ENCODE peak calls at places on chromosomes 7 and 10, in six cellular contexts. One of them, this sample, is unnamed.

GRCh38 chr10:125694874-125695273 is 11.9 kb upstream of the TEX36 start:
- DNase-seq in A549: peak; percentile 48
- DNase-seq in HepG2: no peak
- DNase-seq in transverse colon: no peak
- DNase-seq in suprapubic skin: no peak
- DNase-seq in stomach: no peak
- DNase-seq in this sample: no peak

GRCh38 chr10:96014473-96015102 is 28.8 kb upstream of the CCNJ start:
- DNase-seq in A549: no peak
- DNase-seq in HepG2: no peak
- DNase-seq in transverse colon: no peak
- DNase-seq in suprapubic skin: no peak
- DNase-seq in stomach: no peak
- DNase-seq in this sample: no peak

GRCh38 chr10:94902570-94902969 is 35.9 kb upstream of the CYP2C9 start:
- DNase-seq in A549: no peak
- DNase-seq in HepG2: peak; percentile 91
- DNase-seq in transverse colon: no peak
- DNase-seq in suprapubic skin: no peak
- DNase-seq in stomach: no peak
- DNase-seq in this sample: no peak

GRCh38 chr7:81715984-81716588 is 53.8 kb downstream of the HGF start:
- DNase-seq in A549: no peak
- DNase-seq in HepG2: peak; percentile 1
- DNase-seq in transverse colon: no peak
- DNase-seq in suprapubic skin: no peak
- DNase-seq in stomach: no peak
- DNase-seq in this sample: no peak

GRCh38 chr7:141208539-141208938 is 134.7 kb downstream of the TMEM178B start:
- DNase-seq in A549: no peak
- DNase-seq in HepG2: no peak
- DNase-seq in transverse colon: no peak
- DNase-seq in suprapubic skin: no peak
- DNase-seq in stomach: no peak
- DNase-seq in this sample: peak; percentile 56

GRCh38 chr7:464712-465461 is 54.8 kb downstream of the PDGFA start:
- DNase-seq in A549: no peak
- DNase-seq in HepG2: peak; percentile 50
- DNase-seq in transverse colon: no peak
- DNase-seq in suprapubic skin: peak; percentile 55
- DNase-seq in stomach: no peak
- DNase-seq in this sample: peak; percentile 79

GRCh38 chr10:113027230-113027573 is 77.2 kb downstream of the TCF7L2 start:
- DNase-seq in A549: no peak
- DNase-seq in HepG2: no peak
- DNase-seq in transverse colon: no peak
- DNase-seq in suprapubic skin: no peak
- DNase-seq in stomach: no peak
- DNase-seq in this sample: no peak

GRCh38 chr7:25350074-25350473 is 121.8 kb upstream of the NPVF start:
- DNase-seq in A549: no peak
- DNase-seq in HepG2: no peak
- DNase-seq in transverse colon: no peak
- DNase-seq in suprapubic skin: no peak
- DNase-seq in stomach: no peak
- DNase-seq in this sample: no peak

GRCh38 chr7:106057962-106058901 is 53.9 kb downstream of the SYPL1 start:
- DNase-seq in A549: no peak
- DNase-seq in HepG2: peak; percentile 56
- DNase-seq in transverse colon: peak; percentile 69
- DNase-seq in suprapubic skin: no peak
- DNase-seq in stomach: peak; percentile 94
- DNase-seq in this sample: peak; percentile 78

GRCh38 chr10:3814832-3815209 is 29.8 kb upstream of the KLF6 start:
- DNase-seq in A549: no peak
- DNase-seq in HepG2: no peak
- DNase-seq in transverse colon: no peak
- DNase-seq in suprapubic skin: no peak
- DNase-seq in stomach: no peak
- DNase-seq in this sample: no peak

GRCh38 chr10:122639801-122640200 is 59.8 kb downstream of the C10orf120 start:
- DNase-seq in A549: no peak
- DNase-seq in HepG2: no peak
- DNase-seq in transverse colon: no peak
- DNase-seq in suprapubic skin: no peak
- DNase-seq in stomach: no peak
- DNase-seq in this sample: no peak

GRCh38 chr7:22718200-22718711 is 8.7 kb upstream of the IL6 start:
- DNase-seq in A549: no peak
- DNase-seq in HepG2: no peak
- DNase-seq in transverse colon: no peak
- DNase-seq in suprapubic skin: no peak
- DNase-seq in stomach: no peak
- DNase-seq in this sample: no peak

GRCh38 chr10:111756541-111757061 is 427.0 kb downstream of the GPAM start:
- DNase-seq in A549: peak; percentile 1
- DNase-seq in HepG2: peak; percentile 46
- DNase-seq in transverse colon: peak; percentile 15
- DNase-seq in suprapubic skin: no peak
- DNase-seq in stomach: no peak
- DNase-seq in this sample: no peak

GRCh38 chr7:30800785-30801252 is 29.6 kb downstream of the MINDY4 start:
- DNase-seq in A549: peak; percentile 79
- DNase-seq in HepG2: peak; percentile 34
- DNase-seq in transverse colon: peak; percentile 58
- DNase-seq in suprapubic skin: no peak
- DNase-seq in stomach: peak; percentile 52
- DNase-seq in this sample: peak; percentile 55

GRCh38 chr7:128202287-128202957 is 38.7 kb upstream of the LEP start:
- DNase-seq in A549: no peak
- DNase-seq in HepG2: no peak
- DNase-seq in transverse colon: no peak
- DNase-seq in suprapubic skin: no peak
- DNase-seq in stomach: no peak
- DNase-seq in this sample: no peak

GRCh38 chr7:156001496-156002260 is 189.4 kb upstream of the SHH start:
- DNase-seq in A549: no peak
- DNase-seq in HepG2: no peak
- DNase-seq in transverse colon: no peak
- DNase-seq in suprapubic skin: peak; percentile 40
- DNase-seq in stomach: no peak
- DNase-seq in this sample: no peak

GRCh38 chr10:51709324-51709972 is 10.1 kb upstream of the CSTF2T start:
- DNase-seq in A549: no peak
- DNase-seq in HepG2: no peak
- DNase-seq in transverse colon: no peak
- DNase-seq in suprapubic skin: no peak
- DNase-seq in stomach: no peak
- DNase-seq in this sample: no peak

GRCh38 chr10:94412439-94412838 is 10.1 kb downstream of the TBC1D12 start:
- DNase-seq in A549: no peak
- DNase-seq in HepG2: no peak
- DNase-seq in transverse colon: no peak
- DNase-seq in suprapubic skin: no peak
- DNase-seq in stomach: no peak
- DNase-seq in this sample: no peak

GRCh38 chr7:46490406-46490805 is 569.3 kb upstream of the IGFBP3 start:
- DNase-seq in A549: no peak
- DNase-seq in HepG2: no peak
- DNase-seq in transverse colon: no peak
- DNase-seq in suprapubic skin: no peak
- DNase-seq in stomach: no peak
- DNase-seq in this sample: no peak

GRCh38 chr7:15015545-15016314 is 113.2 kb upstream of the DGKB start:
- DNase-seq in A549: peak; percentile 26
- DNase-seq in HepG2: peak; percentile 75
- DNase-seq in transverse colon: no peak
- DNase-seq in suprapubic skin: no peak
- DNase-seq in stomach: peak; percentile 27
- DNase-seq in this sample: no peak

GRCh38 chr7:46387646-46388045 is 466.6 kb upstream of the IGFBP3 start:
- DNase-seq in A549: no peak
- DNase-seq in HepG2: no peak
- DNase-seq in transverse colon: no peak
- DNase-seq in suprapubic skin: no peak
- DNase-seq in stomach: no peak
- DNase-seq in this sample: no peak

GRCh38 chr10:31204090-31204489 is 114.9 kb upstream of the ZEB1 start:
- DNase-seq in A549: no peak
- DNase-seq in HepG2: no peak
- DNase-seq in transverse colon: no peak
- DNase-seq in suprapubic skin: no peak
- DNase-seq in stomach: no peak
- DNase-seq in this sample: no peak

GRCh38 chr7:14125998-14126397 is 136.5 kb upstream of the ETV1 start:
- DNase-seq in A549: no peak
- DNase-seq in HepG2: no peak
- DNase-seq in transverse colon: no peak
- DNase-seq in suprapubic skin: no peak
- DNase-seq in stomach: no peak
- DNase-seq in this sample: no peak

GRCh38 chr10:69498711-69499471 is 47.6 kb downstream of the TSPAN15 start:
- DNase-seq in A549: no peak
- DNase-seq in HepG2: no peak
- DNase-seq in transverse colon: no peak
- DNase-seq in suprapubic skin: no peak
- DNase-seq in stomach: peak; percentile 26
- DNase-seq in this sample: no peak

GRCh38 chr7:37128644-37129043 is 320.0 kb downstream of the ELMO1 start:
- DNase-seq in A549: no peak
- DNase-seq in HepG2: no peak
- DNase-seq in transverse colon: no peak
- DNase-seq in suprapubic skin: no peak
- DNase-seq in stomach: no peak
- DNase-seq in this sample: no peak

GRCh38 chr7:158396982-158397862 is 190.4 kb downstream of the PTPRN2 start:
- DNase-seq in A549: no peak
- DNase-seq in HepG2: peak; percentile 34
- DNase-seq in transverse colon: no peak
- DNase-seq in suprapubic skin: no peak
- DNase-seq in stomach: no peak
- DNase-seq in this sample: no peak

GRCh38 chr7:102230593-102230992 is 56.1 kb upstream of the SH2B2 start:
- DNase-seq in A549: no peak
- DNase-seq in HepG2: no peak
- DNase-seq in transverse colon: no peak
- DNase-seq in suprapubic skin: no peak
- DNase-seq in stomach: no peak
- DNase-seq in this sample: no peak

DNA sequence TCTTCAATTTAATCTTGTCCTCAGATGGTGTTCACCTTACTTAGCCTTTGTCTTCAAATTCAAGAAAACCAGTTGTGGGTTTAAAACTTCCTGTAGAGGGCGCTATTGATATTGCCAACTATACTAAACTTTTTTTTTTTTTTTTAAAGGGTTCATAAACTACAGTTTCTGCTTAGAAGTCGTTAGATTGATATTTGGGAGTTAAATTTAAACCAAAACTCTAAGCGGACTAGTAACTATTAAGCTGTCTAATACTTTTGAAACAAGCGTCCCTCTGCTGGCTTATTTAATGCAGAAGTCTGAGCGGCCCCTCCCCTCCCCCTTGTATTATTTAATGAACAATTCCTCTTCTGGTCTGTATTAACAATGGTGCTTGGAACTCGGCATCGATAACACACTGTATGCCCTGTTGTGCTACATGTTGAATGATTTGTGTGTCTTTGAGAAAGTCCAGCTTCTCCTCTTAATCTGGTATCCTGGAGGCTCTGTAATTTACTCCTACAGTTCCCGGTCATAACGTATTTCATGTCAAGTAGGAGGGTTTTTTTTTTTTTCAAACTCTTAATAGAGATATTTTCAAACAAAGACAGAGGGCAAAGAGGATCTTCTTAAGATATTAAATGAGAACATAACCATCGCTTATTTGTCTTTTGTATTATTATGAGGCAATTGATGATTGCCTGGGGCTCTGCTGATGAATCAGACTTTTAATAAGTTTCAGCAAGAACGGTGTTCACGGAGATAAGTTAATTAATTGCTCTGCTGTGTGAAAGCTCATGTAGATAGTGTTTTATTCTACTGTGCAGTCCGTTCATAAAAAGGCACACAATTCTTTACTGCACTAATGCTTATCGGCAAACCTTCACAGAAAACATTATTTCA is 22.6 kb upstream of the CREB5 start:
- DNase-seq in A549: no peak
- DNase-seq in HepG2: peak; percentile 29
- DNase-seq in transverse colon: no peak
- DNase-seq in suprapubic skin: no peak
- DNase-seq in stomach: no peak
- DNase-seq in this sample: no peak
- H3K4me3 ChIP-seq in A549: peak overlapping the region; percentile 25
- H3K4me3 ChIP-seq in HepG2: no peak overlapping the region
- H3K4me3 ChIP-seq in transverse colon: peak overlapping the region; percentile 9
- H3K4me3 ChIP-seq in suprapubic skin: peak overlapping the region; percentile 32
- H3K4me3 ChIP-seq in stomach: peak overlapping the region; percentile 16
- H3K4me3 ChIP-seq in this sample: peak overlapping the region; percentile 15

GRCh38 chr10:63630928-63631685 is 109.9 kb downstream of the REEP3 start:
- DNase-seq in A549: no peak
- DNase-seq in HepG2: no peak
- DNase-seq in transverse colon: no peak
- DNase-seq in suprapubic skin: no peak
- DNase-seq in stomach: no peak
- DNase-seq in this sample: no peak
- TF ChIP-seq EP300 in A549: no peak
- TF ChIP-seq EP300 in HepG2: no peak
- TF ChIP-seq EP300 in transverse colon: no peak
- TF ChIP-seq EP300 in suprapubic skin: no peak
- TF ChIP-seq EP300 in stomach: no peak
- TF ChIP-seq EP300 in this sample: no peak

GRCh38 chr10:87661861-87662785 is 2.4 kb downstream of the PAPSS2 start:
- DNase-seq in A549: no peak
- DNase-seq in HepG2: no peak
- DNase-seq in transverse colon: no peak
- DNase-seq in suprapubic skin: no peak
- DNase-seq in stomach: no peak
- DNase-seq in this sample: no peak
- TF ChIP-seq POLR2A in A549: no peak
- TF ChIP-seq POLR2A in HepG2: no peak
- TF ChIP-seq POLR2A in transverse colon: no peak
- TF ChIP-seq POLR2A in suprapubic skin: no peak
- TF ChIP-seq POLR2A in stomach: no peak
- TF ChIP-seq POLR2A in this sample: no peak

GRCh38 chr7:2016761-2017482 is 215.8 kb downstream of the MAD1L1 start:
- DNase-seq in A549: no peak
- DNase-seq in HepG2: no peak
- DNase-seq in transverse colon: no peak
- DNase-seq in suprapubic skin: peak; percentile 26
- DNase-seq in stomach: no peak
- DNase-seq in this sample: peak; percentile 8

GRCh38 chr7:2017914-2018785 is 214.6 kb downstream of the MAD1L1 start:
- DNase-seq in A549: no peak
- DNase-seq in HepG2: peak; percentile 56
- DNase-seq in transverse colon: no peak
- DNase-seq in suprapubic skin: peak; percentile 60
- DNase-seq in stomach: no peak
- DNase-seq in this sample: peak; percentile 78

GRCh38 chr7:2019693-2020511 is 212.8 kb downstream of the MAD1L1 start:
- DNase-seq in A549: no peak
- DNase-seq in HepG2: no peak
- DNase-seq in transverse colon: peak; percentile 41
- DNase-seq in suprapubic skin: peak; percentile 84
- DNase-seq in stomach: no peak
- DNase-seq in this sample: peak; percentile 56

GRCh38 chr7:2017483-2017891 is 215.3 kb downstream of the MAD1L1 start:
- DNase-seq in A549: no peak
- DNase-seq in HepG2: no peak
- DNase-seq in transverse colon: no peak
- DNase-seq in suprapubic skin: peak; percentile 49
- DNase-seq in stomach: no peak
- DNase-seq in this sample: no peak

GRCh38 chr7:2018786-2019692 is 213.7 kb downstream of the MAD1L1 start:
- DNase-seq in A549: no peak
- DNase-seq in HepG2: no peak
- DNase-seq in transverse colon: peak; percentile 20
- DNase-seq in suprapubic skin: peak; percentile 80
- DNase-seq in stomach: no peak
- DNase-seq in this sample: peak; percentile 44
- H3K4me3 ChIP-seq in A549: no peak overlapping the region
- H3K4me3 ChIP-seq in HepG2: no peak overlapping the region
- H3K4me3 ChIP-seq in transverse colon: no peak overlapping the region
- H3K4me3 ChIP-seq in suprapubic skin: peak overlapping the region; percentile 35
- H3K4me3 ChIP-seq in stomach: no peak overlapping the region
- H3K4me3 ChIP-seq in this sample: no peak overlapping the region